ENCODE peak calls at places on chromosomes 1 and 21, in ten cellular contexts. O is cardiac muscle cell; F is effector memory CD4-positive, alpha-beta T cell; B is neuronal stem cell; C is CD8-positive, alpha-beta T cell; J is adrenal gland; R is CD4-positive, alpha-beta memory T cell; L is tibial artery; K is hepatocyte; N is left lung. M is an unnamed sample.
A peak's percentile ranks its signal among the peaks of the same experiment; 100 is the strongest.

GRCh38 chr21:44489962-44490361 is 34.7 kb downstream of the LRRC3 start:
- DNase-seq in J (no peak), L (no peak), O (no peak), N (no peak), R (no peak), F (no peak), C (no peak), B (no peak), K (no peak), M (no peak)

GRCh38 chr1:156721131-156721924 is 6.9 kb upstream of the METTL25B start:
- DNase-seq in R (no peak), L (no peak), B (no peak), O (no peak), N (no peak), F (no peak), J (no peak), C (no peak), K (no peak), M (no peak)

GRCh38 chr1:225999912-226000337 is 782 bp upstream of the SDE2 start:
- DNase-seq in F (no peak), O (peak; percentile 82), B (no peak), K (peak; percentile 47), R (peak; percentile 82), C (no peak), L (no peak), J (no peak), N (no peak), M (no peak)

GRCh38 chr1:235583511-235584001 is 66.0 kb downstream of the GNG4 start:
- DNase-seq in N (no peak), J (no peak), F (no peak), K (no peak), O (peak; percentile 29), R (no peak), B (no peak), C (no peak), L (no peak), M (no peak)

GRCh38 chr1:61518670-61519400 is 206.1 kb downstream of the TM2D1 start:
- DNase-seq in C (no peak), O (no peak), J (no peak), K (no peak), R (no peak), F (no peak), N (no peak), L (no peak), B (no peak), M (no peak)

GRCh38 chr1:1004780-1005697 is 5.1 kb upstream of the HES4 start:
- DNase-seq in J (peak; percentile 54), N (peak; percentile 46), K (peak; percentile 74), F (no peak), R (no peak), O (peak; percentile 69), B (no peak), C (no peak), L (peak; percentile 29), M (no peak)

GRCh38 chr1:71621785-71622184 is 541.0 kb upstream of the ZRANB2 start:
- DNase-seq in K (no peak), L (no peak), F (no peak), C (no peak), O (no peak), N (no peak), J (no peak), R (no peak), B (no peak), M (no peak)

GRCh38 chr1:166040223-166040622 is 126.6 kb downstream of the FAM78B start:
- DNase-seq in C (no peak), L (no peak), F (no peak), O (no peak), J (no peak), B (no peak), R (no peak), K (no peak), N (no peak), M (no peak)

GRCh38 chr1:174713796-174714195 is 266.0 kb downstream of the GPR52 start:
- DNase-seq in C (no peak), O (peak; percentile 2), N (no peak), J (no peak), F (no peak), B (no peak), K (no peak), R (no peak), L (no peak), M (no peak)

GRCh38 chr1:25549273-25550154 is 6.1 kb downstream of the LDLRAP1 start:
- DNase-seq in B (no peak), L (no peak), K (peak; percentile 74), N (peak; percentile 76), O (peak; percentile 57), J (no peak), F (peak; percentile 75), R (peak; percentile 71), C (peak; percentile 81), M (peak; percentile 67)

GRCh38 chr1:195328681-195329080 is 1279.6 kb downstream of the KCNT2 start:
- DNase-seq in L (no peak), R (no peak), O (no peak), K (no peak), N (no peak), C (no peak), J (no peak), B (no peak), F (no peak), M (no peak)

GRCh38 chr1:179474713-179475112 is 101.0 kb downstream of the NPHS2 start:
- DNase-seq in F (no peak), L (no peak), J (no peak), O (no peak), R (no peak), N (no peak), B (no peak), C (no peak), K (no peak), M (no peak)
- H3K9me3 ChIP-seq in F (peaks cover 3% of the 10 kb centered on the region), L (no peaks in the 10 kb centered on the region), J (no peaks in the 10 kb centered on the region), O (no peaks in the 10 kb centered on the region), R (peaks cover 10% of the 10 kb centered on the region), N (no peaks in the 10 kb centered on the region), B (peaks cover 3% of the 10 kb centered on the region), C (peaks cover 6% of the 10 kb centered on the region), K (peaks cover 8% of the 10 kb centered on the region), M (no peaks in the 10 kb centered on the region)

GRCh38 chr1:49190138-49190537 is 413.4 kb upstream of the BEND5 start:
- DNase-seq in C (no peak), R (no peak), L (no peak), K (no peak), F (no peak), N (no peak), O (no peak), B (no peak), J (no peak), M (no peak)
- H3K9me3 ChIP-seq in C (no peaks in the 10 kb centered on the region), R (no peaks in the 10 kb centered on the region), L (no peaks in the 10 kb centered on the region), K (no peaks in the 10 kb centered on the region), F (no peaks in the 10 kb centered on the region), N (no peaks in the 10 kb centered on the region), O (no peaks in the 10 kb centered on the region), B (no peaks in the 10 kb centered on the region), J (no peaks in the 10 kb centered on the region), M (no peaks in the 10 kb centered on the region)

GRCh38 chr1:83129107-83129506 is 869.8 kb downstream of the TTLL7 start:
- DNase-seq in F (no peak), L (no peak), N (no peak), B (no peak), O (no peak), J (no peak), K (no peak), R (no peak), C (no peak), M (no peak)
- H3K9me3 ChIP-seq in F (no peaks in the 10 kb centered on the region), L (no peaks in the 10 kb centered on the region), N (no peaks in the 10 kb centered on the region), B (no peaks in the 10 kb centered on the region), O (no peaks in the 10 kb centered on the region), J (no peaks in the 10 kb centered on the region), K (no peaks in the 10 kb centered on the region), R (no peaks in the 10 kb centered on the region), C (no peaks in the 10 kb centered on the region), M (no peaks in the 10 kb centered on the region)

GRCh38 chr1:69320679-69321310 is 246.9 kb upstream of the LRRC7 start:
- DNase-seq in N (no peak), J (no peak), R (no peak), B (no peak), L (no peak), C (no peak), F (no peak), O (no peak), K (no peak), M (no peak)

GRCh38 chr1:69315823-69316222 is 251.9 kb upstream of the LRRC7 start:
- DNase-seq in F (no peak), C (no peak), O (no peak), K (peak; percentile 31), L (no peak), J (no peak), B (no peak), R (no peak), N (no peak), M (no peak)

GRCh38 chr1:69315416-69315815 is 252.3 kb upstream of the LRRC7 start:
- DNase-seq in C (no peak), L (no peak), N (no peak), J (no peak), R (no peak), O (no peak), K (no peak), B (no peak), F (no peak), M (no peak)

GRCh38 chr1:69321311-69321710 is 246.4 kb upstream of the LRRC7 start:
- DNase-seq in B (no peak), O (no peak), F (no peak), R (no peak), J (no peak), C (no peak), L (no peak), N (no peak), K (no peak), M (no peak)

DNA sequence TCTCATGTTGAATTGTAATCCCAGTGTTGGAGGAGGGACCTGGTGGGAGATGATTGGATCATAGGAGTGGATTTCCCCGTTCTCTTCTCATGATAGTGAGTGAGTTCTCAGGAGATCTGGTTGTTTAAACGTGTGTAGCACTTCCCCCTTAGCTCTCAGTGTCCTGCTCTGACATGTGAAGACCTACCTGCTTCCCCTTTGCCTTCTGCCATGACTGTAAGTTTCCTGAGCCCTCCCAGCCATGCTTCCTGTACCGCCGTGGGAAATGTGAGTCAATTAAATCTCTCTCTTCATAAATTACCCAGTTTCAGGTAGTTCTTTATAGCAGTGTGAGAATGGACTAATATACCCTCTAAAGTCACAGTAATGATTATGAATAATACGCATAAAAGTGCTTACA is 248.4 kb upstream of the LRRC7 start:
- DNase-seq in L (no peak), C (no peak), N (no peak), O (no peak), K (no peak), F (no peak), J (no peak), B (no peak), R (no peak), M (no peak)
- H3K9me3 ChIP-seq in L (no peaks in the 10 kb centered on the region), C (peaks cover 3% of the 10 kb centered on the region), N (no peaks in the 10 kb centered on the region), O (no peaks in the 10 kb centered on the region), K (no peaks in the 10 kb centered on the region), F (no peaks in the 10 kb centered on the region), J (no peaks in the 10 kb centered on the region), B (no peaks in the 10 kb centered on the region), R (no peaks in the 10 kb centered on the region), M (no peaks in the 10 kb centered on the region)

DNA sequence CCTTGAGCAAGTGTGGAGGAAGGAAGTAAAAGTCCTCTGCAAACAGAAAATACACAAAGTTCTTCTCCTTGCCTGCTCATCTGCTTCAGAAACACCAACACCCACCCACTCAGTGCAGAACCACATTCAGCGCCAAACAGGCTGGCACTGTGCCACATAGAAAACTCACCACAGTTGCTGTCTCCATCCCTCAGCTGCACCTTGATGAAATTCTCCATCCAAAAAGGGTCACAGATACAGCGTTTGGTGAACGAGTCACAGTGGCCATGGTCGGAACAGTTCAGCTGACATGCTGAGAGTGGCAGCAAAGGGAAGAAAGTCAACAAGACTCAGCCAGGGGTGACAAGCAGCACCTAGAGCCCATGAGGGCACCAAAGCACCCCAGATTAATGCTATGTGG is 114.5 kb downstream of the KIAA0319L start:
- DNase-seq in N (no peak), C (peak; percentile 13), O (no peak), J (no peak), K (no peak), L (no peak), F (no peak), B (no peak), R (no peak), M (no peak)
- H3K9me3 ChIP-seq in N (no peaks in the 10 kb centered on the region), C (no peaks in the 10 kb centered on the region), O (no peaks in the 10 kb centered on the region), J (no peaks in the 10 kb centered on the region), K (no peaks in the 10 kb centered on the region), L (no peaks in the 10 kb centered on the region), F (no peaks in the 10 kb centered on the region), B (no peaks in the 10 kb centered on the region), R (no peaks in the 10 kb centered on the region), M (no peaks in the 10 kb centered on the region)

M was measured in T-helper 17 cell.